ENCODE peak calls at places on chromosome 6, in five cellular contexts. X, U, M, O and B are unnamed samples.

GRCh38 chr6:2919401-2919800 is 16.3 kb upstream of the SERPINB9 start:
- DNase-seq in X (no peak), U (no peak), M (no peak), O (no peak), B (no peak)

GRCh38 chr6:43173496-43174262 is 2.6 kb downstream of the SRF start:
- DNase-seq in X (no peak), U (no peak), M (peak), O (peak), B (no peak)

GRCh38 chr6:14797875-14798593 is 447.8 kb upstream of the JARID2 start:
- DNase-seq in X (peak), U (no peak), M (no peak), O (no peak), B (no peak)

GRCh38 chr6:24117016-24117415 is 9.0 kb upstream of the NRSN1 start:
- DNase-seq in X (peak), U (no peak), M (no peak), O (no peak), B (no peak)

GRCh38 chr6:43061861-43062260 is 2.4 kb downstream of the KLC4 start:
- DNase-seq in X (peak), U (no peak), M (no peak), O (no peak), B (no peak)

GRCh38 chr6:16654703-16655102 is 106.6 kb downstream of the ATXN1 start:
- DNase-seq in X (no peak), U (no peak), M (no peak), O (no peak), B (peak)

GRCh38 chr6:29531668-29532067 is 27.9 kb downstream of the UBD start:
- DNase-seq in X (peak), U (no peak), M (no peak), O (no peak), B (no peak)

GRCh38 chr6:170489836-170490235 is 63.3 kb downstream of the PSMB1 start:
- DNase-seq in X (no peak), U (no peak), M (no peak), O (no peak), B (no peak)

GRCh38 chr6:30327232-30327746 is 562 bp downstream of the TRIM39 start:
- DNase-seq in X (no peak), U (peak), M (no peak), O (no peak), B (no peak)

GRCh38 chr6:165986647-165987482 is 180.8 kb downstream of the TBXT start:
- DNase-seq in X (peak), U (no peak), M (peak), O (peak), B (no peak)

GRCh38 chr6:44456070-44456965 is 68.8 kb downstream of the CDC5L start:
- DNase-seq in X (peak), U (no peak), M (no peak), O (peak), B (peak)

GRCh38 chr6:165684333-165684732 is 21.3 kb upstream of the PDE10A start:
- DNase-seq in X (no peak), U (no peak), M (no peak), O (no peak), B (no peak)

GRCh38 chr6:138815797-138816528 is 20.1 kb downstream of the ECT2L start:
- DNase-seq in X (peak), U (no peak), M (no peak), O (peak), B (peak)

GRCh38 chr6:151998784-151999183 is 191.3 kb downstream of the ESR1 start:
- DNase-seq in X (peak), U (no peak), M (no peak), O (no peak), B (no peak)

GRCh38 chr6:39861663-39862062 is 69.5 kb downstream of the DAAM2 start:
- DNase-seq in X (no peak), U (no peak), M (no peak), O (no peak), B (no peak)

GRCh38 chr6:48611332-48611731 is 500.3 kb upstream of the PTCHD4 start:
- DNase-seq in X (no peak), U (no peak), M (no peak), O (no peak), B (no peak)

DNA sequence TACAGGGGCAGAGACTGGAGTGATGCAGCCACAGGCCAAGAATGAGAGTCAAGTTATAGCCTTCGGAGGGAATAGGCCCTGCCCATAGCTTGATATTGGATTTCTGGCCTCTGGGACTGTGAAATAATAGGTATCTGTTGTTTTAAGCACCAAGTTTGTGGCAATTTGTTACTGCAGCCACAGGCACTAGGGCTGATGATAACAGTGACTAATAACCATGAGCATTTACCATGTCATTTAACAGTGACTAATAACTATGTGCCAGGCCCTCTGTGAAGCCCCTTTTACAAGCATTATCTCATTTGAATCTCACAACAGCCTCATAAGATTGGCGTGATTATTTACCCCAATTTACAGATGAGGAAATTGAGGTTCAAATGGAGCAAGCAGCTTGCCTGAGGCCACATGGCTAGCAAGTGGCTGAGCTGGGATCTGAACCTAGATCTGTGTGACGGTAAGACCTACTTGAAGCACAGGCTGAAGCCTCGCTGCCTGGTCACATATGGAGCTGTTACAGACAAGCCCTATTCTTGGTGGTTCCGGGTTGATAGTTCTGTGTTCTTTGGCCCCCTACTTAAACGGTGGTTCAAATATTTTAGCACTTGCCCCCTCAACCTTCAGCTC is 98.5 kb downstream of the ELOVL5 start:
- DNase-seq in X (peak), U (no peak), M (no peak), O (no peak), B (no peak)
- H3K27ac ChIP-seq in X (peak), U (peak), M (no peak), O (no peak), B (no peak)

GRCh38 chr6:70537266-70537665 is 29.5 kb upstream of the SDHAF4 start:
- DNase-seq in X (no peak), U (no peak), M (no peak), O (no peak), B (no peak)

GRCh38 chr6:70538364-70538763 is 28.4 kb upstream of the SDHAF4 start:
- DNase-seq in X (no peak), U (no peak), M (no peak), O (no peak), B (peak)
- H3K27ac ChIP-seq in X (no peak), U (no peak), M (no peak), O (no peak), B (no peak)

GRCh38 chr6:103107985-103108384 is 1714.5 kb downstream of the GRIK2 start:
- DNase-seq in X (no peak), U (no peak), M (no peak), O (no peak), B (no peak)
- H3K27ac ChIP-seq in X (no peak), U (no peak), M (no peak), O (no peak), B (no peak)

GRCh38 chr6:31861919-31862343 is 690 bp downstream of the NEU1 start:
- DNase-seq in X (no peak), U (no peak), M (no peak), O (no peak), B (no peak)
- H3K27ac ChIP-seq in X (no peak), U (peak), M (peak), O (no peak), B (no peak)